ENCODE peak calls at places on chromosomes 16 and 17, in six cellular contexts. N is H9, M is IMR-90, K is H1, X is mesenchymal stem cell, E is trophoblast cell. S is an unnamed sample.

GRCh38 chr17:17063546-17064122 is 21.4 kb downstream of the MPRIP start:
- DNase-seq in X (no peak), K (no peak), N (peak), E (no peak), M (no peak), S (no peak)

GRCh38 chr17:2102931-2103398 is 48.1 kb downstream of the HIC1 start:
- DNase-seq in K (no peak), M (peak), E (no peak), N (no peak), X (peak), S (no peak)

GRCh38 chr17:59727817-59728533 is 20.5 kb downstream of the VMP1 start:
- DNase-seq in K (no peak), E (no peak), N (no peak), X (no peak), M (no peak), S (no peak)

GRCh38 chr16:25155553-25156460 is 44.3 kb downstream of the LCMT1 start:
- DNase-seq in E (no peak), K (no peak), N (no peak), X (peak), M (peak), S (no peak)

GRCh38 chr16:10981697-10982216 is 37.4 kb downstream of the CLEC16A start:
- DNase-seq in K (no peak), M (no peak), E (no peak), N (peak), X (no peak), S (no peak)

GRCh38 chr16:48335961-48336360 is 49.3 kb downstream of the SIAH1 start:
- DNase-seq in K (no peak), X (peak), N (no peak), M (peak), E (peak), S (no peak)

GRCh38 chr17:1577186-1577585 is 14.6 kb upstream of the PITPNA start:
- DNase-seq in K (no peak), X (peak), N (peak), M (peak), E (peak), S (no peak)

GRCh38 chr16:50627419-50627818 is 53.7 kb downstream of the SNX20 start:
- DNase-seq in X (no peak), E (no peak), M (no peak), N (peak), K (no peak), S (no peak)

GRCh38 chr17:41421116-41421515 is 3.3 kb downstream of the KRT37 start:
- DNase-seq in N (no peak), M (peak), K (no peak), E (peak), X (peak), S (no peak)

GRCh38 chr16:2507679-2508064 is 6.1 kb upstream of the ATP6V0C start:
- DNase-seq in M (no peak), E (no peak), X (no peak), K (no peak), N (no peak), S (no peak)

GRCh38 chr17:11807606-11808005 is 189.7 kb downstream of the ZNF18 start:
- DNase-seq in K (no peak), E (no peak), N (no peak), M (no peak), X (no peak), S (no peak)

GRCh38 chr16:4214215-4214621 is 27.7 kb downstream of the SRL start:
- DNase-seq in X (peak), N (no peak), K (peak), E (peak), M (peak), S (no peak)

GRCh38 chr16:11312718-11313492 is 31.8 kb upstream of the PRM1 start:
- DNase-seq in X (peak), E (peak), M (peak), K (no peak), N (peak), S (no peak)

GRCh38 chr17:82267575-82268379 is 5.7 kb downstream of the CSNK1D start:
- DNase-seq in M (peak), X (peak), E (peak), N (no peak), K (no peak), S (no peak)

GRCh38 chr17:57281887-57282653 is 25.7 kb downstream of the MSI2 start:
- DNase-seq in E (no peak), M (no peak), K (no peak), X (no peak), N (no peak), S (no peak)

GRCh38 chr17:79574108-79574507 is 36.7 kb downstream of the RBFOX3 start:
- DNase-seq in M (no peak), X (peak), N (no peak), K (no peak), E (no peak), S (no peak)

GRCh38 chr17:2697611-2698162 is 13.9 kb downstream of the CLUH start:
- DNase-seq in N (peak), K (no peak), M (no peak), E (no peak), X (no peak), S (no peak)

GRCh38 chr16:19710991-19711545 is 7.0 kb downstream of the KNOP1 start:
- DNase-seq in X (no peak), M (no peak), N (no peak), E (no peak), K (no peak), S (no peak)

DNA sequence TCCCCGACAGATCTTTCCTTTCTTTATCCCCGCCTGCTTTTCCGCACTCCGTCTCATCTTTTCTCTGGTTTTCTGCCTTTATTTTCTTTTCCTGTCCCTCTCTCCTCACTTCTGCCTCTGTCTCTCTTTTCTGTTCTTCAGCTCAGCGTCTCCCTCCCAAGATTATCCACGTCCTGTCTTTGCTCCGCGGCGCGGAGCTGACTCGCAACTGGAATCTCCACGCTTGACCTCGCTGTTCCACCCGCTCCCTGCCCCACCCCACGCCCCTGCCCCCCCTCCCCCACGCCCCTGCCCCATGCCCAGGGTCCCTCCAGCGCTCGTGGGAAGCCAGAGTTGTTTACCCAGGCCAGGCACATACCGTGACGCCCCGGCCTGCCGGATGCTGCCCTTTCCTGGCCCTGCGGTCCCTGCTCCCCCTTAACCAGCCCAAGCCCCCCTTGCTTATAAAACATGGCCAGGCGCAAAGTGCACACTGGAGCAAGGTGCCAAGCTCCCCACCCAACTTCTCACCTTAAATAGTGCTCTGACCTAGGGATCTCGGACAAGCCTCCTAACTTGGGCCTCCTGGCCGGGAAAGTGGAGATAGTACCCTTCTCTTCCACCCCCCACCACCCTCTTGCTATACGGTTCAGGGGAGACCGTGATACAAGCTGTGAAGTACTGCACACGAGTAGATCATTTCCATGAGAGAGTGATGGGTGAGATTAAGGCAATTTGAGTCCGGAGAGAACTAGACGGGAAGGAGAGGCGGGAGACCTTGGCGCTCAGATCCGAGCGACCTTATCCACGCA is 4.7 kb upstream of the LHX1 start:
- DNase-seq in E (no peak), M (no peak), X (no peak), K (no peak), N (peak), S (no peak)
- H3K23ac ChIP-seq in E (no peak), M (no peak), X (no peak), K (no peak), N (no peak), S (no peak)

GRCh38 chr17:73545109-73545508 is 99.1 kb downstream of the SDK2 start:
- DNase-seq in M (no peak), N (no peak), E (no peak), X (no peak), K (no peak), S (no peak)

GRCh38 chr17:73547790-73548189 is 96.5 kb downstream of the SDK2 start:
- DNase-seq in X (no peak), K (no peak), N (no peak), M (no peak), E (no peak), S (no peak)

GRCh38 chr17:73546770-73547345 is 97.4 kb downstream of the SDK2 start:
- DNase-seq in N (peak), K (no peak), X (peak), E (peak), M (no peak), S (peak)

GRCh38 chr17:73545633-73546032 is 98.6 kb downstream of the SDK2 start:
- DNase-seq in N (no peak), X (no peak), M (no peak), E (no peak), K (no peak), S (no peak)

GRCh38 chr17:73546121-73546520 is 98.1 kb downstream of the SDK2 start:
- DNase-seq in E (no peak), K (no peak), X (no peak), N (no peak), M (no peak), S (no peak)
- H2AK5ac ChIP-seq in E (no peak), K (no peak), X (no peak), N (no peak), M (no peak), S (peak)

GRCh38 chr17:76102944-76103273 is 678 bp downstream of the EXOC7 start:
- DNase-seq in X (no peak), N (no peak), E (no peak), M (no peak), K (no peak), S (no peak)
- H2AFZ ChIP-seq in X (peak), N (no peak), E (no peak), M (peak), K (peak), S (peak)

GRCh38 chr16:58198022-58198683 is at the start of gene CSNK2A2:
- DNase-seq in K (no peak), M (peak), X (peak), N (peak), E (peak), S (peak)
- H3K23ac ChIP-seq in K (no peak), M (peak), X (peak), N (no peak), E (peak), S (peak)

DNA sequence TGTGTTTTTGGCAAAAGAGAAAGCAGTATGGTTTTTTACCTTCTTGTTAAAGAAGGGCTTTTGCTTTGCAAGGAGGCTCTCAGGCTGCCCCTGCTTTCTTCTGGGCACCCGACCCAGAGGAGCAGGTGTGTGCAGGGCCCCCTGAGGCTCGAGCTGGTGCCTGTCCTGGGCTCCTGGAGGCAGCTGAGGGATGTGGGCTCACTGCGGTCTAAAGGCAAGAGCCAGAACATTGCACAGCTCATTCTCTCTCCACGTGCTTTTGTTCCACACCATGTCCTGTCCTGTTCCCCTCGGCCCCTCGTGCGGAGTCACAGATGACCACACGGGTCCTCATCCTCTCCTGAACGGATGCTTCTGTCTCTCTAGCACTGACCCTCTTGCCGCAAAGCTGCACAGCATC is 36.7 kb upstream of the CAPN15 start:
- DNase-seq in K (no peak), N (no peak), X (no peak), E (no peak), M (no peak), S (no peak)
- H2AK5ac ChIP-seq in K (peak), N (no peak), X (no peak), E (no peak), M (no peak), S (no peak)

DNA sequence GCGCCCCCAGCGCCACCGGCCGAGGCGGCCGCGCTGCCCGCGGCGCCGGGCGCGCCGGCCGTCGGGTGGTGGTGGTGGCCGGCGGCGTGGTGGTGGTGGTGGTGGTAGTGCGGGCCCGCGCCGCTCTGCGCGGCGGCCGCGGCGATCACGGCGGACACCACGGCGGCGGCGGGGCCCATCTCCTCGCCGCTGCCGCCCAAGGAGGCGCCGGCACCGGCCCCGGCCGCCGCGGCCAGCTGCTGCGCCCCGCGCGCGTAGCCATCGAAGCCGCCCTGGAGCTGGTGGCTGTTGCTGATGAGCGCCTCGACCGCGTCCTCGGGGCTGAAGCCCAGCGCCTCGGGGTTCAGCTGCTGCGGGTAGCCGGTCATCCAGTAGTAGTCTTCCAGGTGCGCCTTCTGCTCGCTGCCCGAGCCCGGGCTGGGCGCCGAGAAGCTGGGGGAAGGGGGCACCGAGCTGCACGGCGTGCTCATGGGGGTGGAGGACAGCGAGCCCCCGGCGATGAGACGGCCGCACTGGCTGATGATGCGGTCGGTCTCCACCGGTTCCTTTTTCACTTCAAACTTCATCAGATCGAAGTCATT is 1.2 kb downstream of the MAF start:
- DNase-seq in E (peak), K (no peak), X (no peak), M (no peak), N (peak), S (no peak)
- H2AFZ ChIP-seq in E (peak), K (peak), X (no peak), M (peak), N (no peak), S (peak)

S was measured in neuronal stem cell.